ENCODE peak calls at places on chromosomes 12 and 14, in seven cellular contexts. K is DND-41, X is aorta, O is osteoblast, N is cardiac muscle cell, A is adrenal gland, U is A549. S is an unnamed sample.
A peak's percentile ranks its signal among the peaks of the same experiment; 100 is the strongest.

GRCh38 chr14:94056579-94057308 is 24.3 kb downstream of the DDX24 start:
- DNase-seq in U (no peak), A (no peak), K (no peak), O (no peak), X (no peak), N (peak; percentile 64), S (no peak)

GRCh38 chr14:102930753-102931579 is 8.5 kb downstream of the AMN start:
- DNase-seq in N (peak; percentile 10), O (peak; percentile 91), K (no peak), U (no peak), X (no peak), A (peak; percentile 59), S (no peak)

GRCh38 chr12:131137009-131137835 is 183.5 kb downstream of the ADGRD1 start:
- DNase-seq in K (no peak), N (no peak), X (no peak), U (no peak), O (peak; percentile 66), A (no peak), S (no peak)

GRCh38 chr12:45547822-45548221 is 181.7 kb upstream of the ARID2 start:
- DNase-seq in X (no peak), A (no peak), O (no peak), U (no peak), N (peak; percentile 43), K (no peak), S (no peak)

GRCh38 chr14:26525057-26525456 is 72.8 kb downstream of the NOVA1 start:
- DNase-seq in A (no peak), U (no peak), O (no peak), K (no peak), N (peak; percentile 5), X (no peak), S (no peak)

GRCh38 chr12:31603546-31604009 is 12.6 kb upstream of the DENND5B start:
- DNase-seq in N (no peak), A (no peak), X (no peak), U (no peak), O (no peak), K (no peak), S (peak; percentile 94)

GRCh38 chr12:91877461-91878230 is 268.0 kb downstream of the BTG1 start:
- DNase-seq in A (no peak), X (no peak), K (no peak), O (no peak), N (no peak), U (no peak), S (no peak)

GRCh38 chr12:105013892-105014291 is 27.8 kb downstream of the NOPCHAP1 start:
- DNase-seq in O (no peak), A (no peak), X (no peak), K (no peak), U (no peak), N (no peak), S (no peak)

GRCh38 chr12:79119796-79120195 is 255.2 kb downstream of the SYT1 start:
- DNase-seq in O (no peak), K (no peak), U (no peak), X (no peak), N (peak; percentile 2), A (no peak), S (no peak)

GRCh38 chr12:32390572-32391219 is 8.7 kb upstream of the FGD4 start:
- DNase-seq in N (peak; percentile 59), K (no peak), X (no peak), A (peak; percentile 16), O (no peak), U (no peak), S (no peak)

GRCh38 chr14:28754209-28754985 is 12.2 kb upstream of the FOXG1 start:
- DNase-seq in A (peak; percentile 64), U (peak; percentile 57), N (peak; percentile 66), X (no peak), O (no peak), K (peak; percentile 28), S (peak; percentile 83)

GRCh38 chr12:82625523-82625922 is 61.2 kb upstream of the TMTC2 start:
- DNase-seq in O (no peak), A (no peak), K (no peak), U (no peak), N (no peak), X (no peak), S (no peak)

GRCh38 chr14:95620659-95621059 is 65.6 kb upstream of the TCL1B start:
- DNase-seq in N (no peak), K (no peak), X (no peak), O (no peak), A (no peak), U (no peak), S (peak; percentile 84)

GRCh38 chr14:70665448-70666363 is 24.0 kb downstream of the TTC9 start:
- DNase-seq in O (no peak), U (peak; percentile 50), N (no peak), A (peak; percentile 40), X (no peak), K (no peak), S (peak; percentile 88)

GRCh38 chr12:20097561-20097960 is 270.8 kb upstream of the PDE3A start:
- DNase-seq in A (no peak), O (peak; percentile 91), K (no peak), U (no peak), X (no peak), N (peak; percentile 66), S (no peak)

GRCh38 chr12:57216931-57217871 is 607 bp downstream of the NXPH4 start:
- DNase-seq in K (no peak), X (no peak), A (peak; percentile 49), O (no peak), U (peak; percentile 32), N (no peak), S (no peak)

GRCh38 chr12:55972045-55972843 is 1.6 kb upstream of the RAB5B start:
- DNase-seq in U (no peak), K (no peak), O (peak; percentile 83), A (peak; percentile 37), N (peak; percentile 45), X (no peak), S (no peak)

GRCh38 chr14:62436256-62436655 is 609.0 kb downstream of the KCNH5 start:
- DNase-seq in A (no peak), X (no peak), O (no peak), U (no peak), N (no peak), K (no peak), S (no peak)

GRCh38 chr12:59678759-59679411 is 83.1 kb downstream of the SLC16A7 start:
- DNase-seq in X (peak; percentile 35), O (no peak), K (no peak), N (no peak), A (no peak), U (no peak), S (no peak)

GRCh38 chr12:111759991-111760390 is 6.7 kb upstream of the ALDH2 start:
- DNase-seq in O (peak; percentile 62), K (no peak), N (no peak), X (no peak), A (no peak), U (no peak), S (no peak)

GRCh38 chr14:80433811-80434210 is 222.5 kb upstream of the DIO2 start:
- DNase-seq in O (no peak), A (no peak), U (no peak), N (no peak), K (no peak), X (no peak), S (no peak)

GRCh38 chr14:61372842-61373555 is 51.6 kb downstream of the PRKCH start:
- DNase-seq in K (no peak), N (no peak), X (no peak), O (no peak), U (no peak), A (no peak), S (no peak)

GRCh38 chr12:73460212-73460611 is 1077.4 kb upstream of the ATXN7L3B start:
- DNase-seq in U (no peak), N (no peak), O (no peak), K (no peak), X (no peak), A (no peak), S (no peak)

GRCh38 chr14:99793213-99794155 is at the start of gene EML1:
- DNase-seq in O (peak; percentile 100), A (peak; percentile 90), X (peak; percentile 91), U (peak; percentile 88), K (peak; percentile 77), N (peak; percentile 89), S (peak; percentile 68)

GRCh38 chr14:38357557-38357956 is 101.7 kb upstream of the CLEC14A start:
- DNase-seq in A (no peak), O (peak; percentile 62), X (no peak), K (no peak), N (peak; percentile 91), U (no peak), S (no peak)

GRCh38 chr12:117188121-117188665 is 2.1 kb downstream of the FBXO21 start:
- DNase-seq in K (no peak), A (peak; percentile 41), X (no peak), U (no peak), N (peak; percentile 11), O (no peak), S (no peak)
- H3K4me1 ChIP-seq in K (peaks cover 31% of the 10 kb centered on the region), A (peaks cover 47% of the 10 kb centered on the region), X (no peaks in the 10 kb centered on the region), U (peaks cover 13% of the 10 kb centered on the region), N (peaks cover 4% of the 10 kb centered on the region), O (peaks cover 8% of the 10 kb centered on the region), S (peaks cover 13% of the 10 kb centered on the region)

GRCh38 chr12:12273291-12273957 is 6.6 kb upstream of the LRP6 start:
- DNase-seq in A (peak; percentile 10), U (no peak), N (no peak), X (no peak), O (peak; percentile 80), K (no peak), S (no peak)

GRCh38 chr12:12272869-12273268 is 6.0 kb upstream of the LRP6 start:
- DNase-seq in O (peak; percentile 89), K (no peak), N (peak; percentile 51), A (no peak), U (no peak), X (no peak), S (no peak)

GRCh38 chr12:12266873-12267634 is at the start of gene LRP6:
- DNase-seq in K (peak; percentile 88), N (peak; percentile 97), A (peak; percentile 89), X (peak; percentile 94), O (peak; percentile 99), U (peak; percentile 92), S (peak; percentile 95)

GRCh38 chr12:12267801-12268200 is 957 bp upstream of the LRP6 start:
- DNase-seq in U (peak; percentile 36), A (no peak), X (no peak), K (no peak), N (no peak), O (no peak), S (no peak)

GRCh38 chr12:12270226-12270625 is 3.4 kb upstream of the LRP6 start:
- DNase-seq in X (no peak), K (no peak), N (no peak), A (no peak), O (no peak), U (no peak), S (no peak)
- H3K4me1 ChIP-seq in X (no peaks in the 10 kb centered on the region), K (peaks cover 23% of the 10 kb centered on the region), N (peaks cover 6% of the 10 kb centered on the region), A (peaks cover 8% of the 10 kb centered on the region), O (peaks cover 17% of the 10 kb centered on the region), U (peaks cover 23% of the 10 kb centered on the region), S (peaks cover 19% of the 10 kb centered on the region)

DNA sequence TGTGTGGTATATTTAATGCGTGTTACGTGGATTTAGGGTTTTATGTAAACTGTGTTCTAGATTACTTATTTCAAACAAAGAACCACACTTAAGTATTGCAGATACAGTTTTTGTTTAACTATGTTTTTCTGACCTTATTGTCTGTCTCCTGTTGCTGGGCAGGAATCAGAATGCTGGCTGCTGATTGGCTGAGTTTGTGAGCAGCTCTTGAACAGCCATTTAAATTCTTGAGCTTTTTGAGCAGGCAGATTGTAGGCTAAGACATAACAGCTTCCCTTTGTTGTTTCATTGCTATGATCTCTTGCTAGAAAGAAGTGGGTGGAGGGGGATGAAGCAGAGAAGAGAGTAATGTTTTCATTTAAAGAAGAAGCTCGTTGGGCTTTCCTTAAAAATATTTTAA is 52.2 kb downstream of the ATF7IP start:
- DNase-seq in K (peak; percentile 54), U (no peak), O (peak; percentile 32), X (peak; percentile 74), A (peak; percentile 79), N (peak; percentile 93), S (peak; percentile 87)
- H3K4me1 ChIP-seq in K (peaks cover 16% of the 10 kb centered on the region), U (no peaks in the 10 kb centered on the region), O (peaks cover 29% of the 10 kb centered on the region), X (peaks cover 6% of the 10 kb centered on the region), A (peaks cover 51% of the 10 kb centered on the region), N (peaks cover 38% of the 10 kb centered on the region), S (peaks cover 23% of the 10 kb centered on the region)

GRCh38 chr12:51959921-51960320 is 8.4 kb downstream of the ACVR1B start:
- DNase-seq in A (no peak), U (no peak), X (no peak), N (no peak), O (no peak), K (no peak), S (no peak)
- H3K4me1 ChIP-seq in A (peaks cover 55% of the 10 kb centered on the region), U (peaks cover 17% of the 10 kb centered on the region), X (no peaks in the 10 kb centered on the region), N (peaks cover 34% of the 10 kb centered on the region), O (peaks cover 6% of the 10 kb centered on the region), K (peaks cover 4% of the 10 kb centered on the region), S (no peaks in the 10 kb centered on the region)

S was measured in Karpas-422.